ENCODE peak calls at places on chromosome 15, in seven cellular contexts. P is mesendoderm, D is H9, X is mesenchymal stem cell, J is neuronal stem cell, B is IMR-90, W is H1. F is an unnamed sample.
A peak's percentile ranks its signal among the peaks of the same experiment; 100 is the strongest.

GRCh38 chr15:20356444-20357138 is 185.0 kb downstream of the GOLGA6L6 start:
- DNase-seq in P (peak; percentile 50), D (peak; percentile 60), X (peak; percentile 41), J (peak; percentile 35), B (no peak), W (no peak), F (peak; percentile 63)

GRCh38 chr15:72584006-72584405 is 70.5 kb upstream of the GOLGA6B start:
- DNase-seq in P (peak; percentile 64), D (no peak), X (no peak), J (peak; percentile 26), B (peak; percentile 25), W (no peak), F (no peak)

GRCh38 chr15:37072181-37072580 is 28.2 kb downstream of the MEIS2 start:
- DNase-seq in P (no peak), D (no peak), X (peak; percentile 80), J (no peak), B (peak; percentile 43), W (no peak), F (no peak)

GRCh38 chr15:48989175-48989574 is 25.5 kb upstream of the SHC4 start:
- DNase-seq in P (no peak), D (no peak), X (no peak), J (no peak), B (no peak), W (no peak), F (no peak)

GRCh38 chr15:64574220-64574994 is 114.0 kb downstream of the ZNF609 start:
- DNase-seq in P (no peak), D (no peak), X (peak; percentile 72), J (no peak), B (peak; percentile 75), W (no peak), F (peak; percentile 48)

GRCh38 chr15:41866263-41866703 is 27.6 kb downstream of the SPTBN5 start:
- DNase-seq in P (peak; percentile 67), D (no peak), X (no peak), J (peak; percentile 52), B (no peak), W (no peak), F (peak; percentile 25)

GRCh38 chr15:68010366-68010765 is 43.7 kb upstream of the PIAS1 start:
- DNase-seq in P (peak; percentile 61), D (peak; percentile 51), X (no peak), J (no peak), B (no peak), W (peak; percentile 15), F (peak; percentile 29)

GRCh38 chr15:88479169-88479568 is 11.7 kb downstream of the MRPS11 start:
- DNase-seq in P (no peak), D (no peak), X (peak; percentile 8), J (no peak), B (no peak), W (no peak), F (no peak)

GRCh38 chr15:49452595-49452994 is 29.6 kb downstream of the FGF7 start:
- DNase-seq in P (no peak), D (no peak), X (no peak), J (no peak), B (peak; percentile 43), W (no peak), F (no peak)

GRCh38 chr15:96046620-96047240 is 283.8 kb upstream of the NR2F2 start:
- DNase-seq in P (peak; percentile 68), D (no peak), X (no peak), J (no peak), B (no peak), W (no peak), F (no peak)

GRCh38 chr15:35713733-35714132 is 167.8 kb upstream of the DPH6 start:
- DNase-seq in P (peak; percentile 47), D (no peak), X (no peak), J (no peak), B (peak; percentile 78), W (no peak), F (peak; percentile 85)
- H2AK5ac ChIP-seq in P (no peak overlapping the region), D (no peak overlapping the region), X (no peak overlapping the region), J (no peak overlapping the region), B (peak overlapping the region; percentile 44), W (no peak overlapping the region), F (no peak overlapping the region)

DNA sequence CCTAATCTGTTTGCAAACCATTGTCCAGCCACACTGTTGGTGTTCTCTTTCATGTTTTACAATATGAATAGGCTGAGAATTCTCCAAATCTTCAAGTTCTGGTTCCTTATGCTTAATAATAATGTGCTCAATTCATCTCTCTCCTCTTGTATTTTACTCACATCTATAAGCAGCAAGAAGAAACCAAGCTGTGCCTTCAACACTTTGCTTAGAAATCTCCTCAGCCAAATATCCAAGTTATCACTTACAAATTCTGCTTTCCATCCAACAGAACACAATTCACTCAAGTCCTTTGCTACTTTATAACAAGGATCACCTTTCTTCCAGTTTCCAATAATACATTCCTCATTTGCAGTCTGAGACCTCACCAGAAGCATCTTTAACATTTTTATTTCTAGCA is 117.5 kb downstream of the LRRC28 start:
- DNase-seq in P (no peak), D (no peak), X (no peak), J (no peak), B (no peak), W (no peak), F (no peak)
- H2AK5ac ChIP-seq in P (no peak overlapping the region), D (no peak overlapping the region), X (no peak overlapping the region), J (no peak overlapping the region), B (no peak overlapping the region), W (no peak overlapping the region), F (no peak overlapping the region)

GRCh38 chr15:44656913-44657312 is 6.5 kb downstream of the SPG11 start:
- DNase-seq in P (no peak), D (no peak), X (no peak), J (no peak), B (no peak), W (no peak), F (no peak)
- H2AK5ac ChIP-seq in P (no peak overlapping the region), D (no peak overlapping the region), X (no peak overlapping the region), J (no peak overlapping the region), B (no peak overlapping the region), W (no peak overlapping the region), F (no peak overlapping the region)

DNA sequence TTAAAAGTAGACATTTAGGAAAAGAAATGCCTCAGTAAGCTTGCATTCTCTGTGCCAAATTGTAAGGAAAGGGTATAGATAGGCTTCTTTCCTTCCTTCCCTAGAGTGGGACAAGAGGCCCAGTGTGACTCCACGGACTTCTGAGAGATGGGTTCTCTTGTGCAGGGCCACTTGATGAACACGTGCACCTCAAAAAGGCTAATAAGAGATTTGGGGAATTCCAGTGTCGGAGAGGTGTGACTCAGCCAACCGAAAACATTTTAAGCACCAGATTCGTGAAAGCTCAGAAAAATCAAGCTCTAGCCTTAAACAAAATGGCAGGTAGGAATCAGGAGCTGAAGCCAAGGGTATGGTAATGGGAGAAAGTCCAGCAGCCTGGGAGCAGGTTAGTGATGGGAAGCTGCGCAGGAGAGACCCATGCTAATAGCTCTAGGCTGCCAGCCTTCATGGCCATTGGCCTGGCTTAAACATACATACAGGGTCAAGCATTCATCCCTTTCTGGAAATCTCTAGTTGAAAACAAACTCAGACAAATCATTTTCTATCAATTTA is 56.2 kb downstream of the SV2B start:
- DNase-seq in P (no peak), D (no peak), X (no peak), J (no peak), B (no peak), W (no peak), F (no peak)
- H2AK5ac ChIP-seq in P (no peak overlapping the region), D (no peak overlapping the region), X (no peak overlapping the region), J (no peak overlapping the region), B (no peak overlapping the region), W (no peak overlapping the region), F (no peak overlapping the region)

GRCh38 chr15:81955709-81956108 is 90.1 kb downstream of the MEX3B start:
- DNase-seq in P (no peak), D (no peak), X (peak; percentile 56), J (no peak), B (peak; percentile 55), W (no peak), F (no peak)
- H2AK5ac ChIP-seq in P (no peak overlapping the region), D (no peak overlapping the region), X (no peak overlapping the region), J (no peak overlapping the region), B (no peak overlapping the region), W (no peak overlapping the region), F (no peak overlapping the region)

DNA sequence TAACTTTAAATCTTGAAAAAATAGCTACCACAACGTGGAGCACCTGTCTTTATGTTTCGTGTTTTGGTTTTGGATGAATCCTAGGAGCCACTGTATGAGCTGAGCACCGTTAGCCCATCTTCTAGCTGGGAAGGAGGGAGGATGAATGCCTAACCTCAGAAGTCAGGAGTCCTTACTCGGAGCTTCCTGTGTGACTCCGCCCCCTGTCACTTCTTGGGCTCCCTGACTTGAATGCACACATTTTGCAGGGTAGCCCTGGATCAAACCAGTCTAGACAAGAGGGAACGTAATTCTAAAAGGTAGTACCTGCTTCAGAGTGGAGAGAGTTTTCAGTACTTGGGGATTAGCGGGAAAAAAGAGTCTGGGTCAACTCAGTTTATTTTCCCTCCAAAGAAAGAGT is 5.3 kb downstream of the GABRA5 start:
- DNase-seq in P (no peak), D (no peak), X (no peak), J (no peak), B (no peak), W (no peak), F (no peak)
- H2AK5ac ChIP-seq in P (no peak overlapping the region), D (no peak overlapping the region), X (no peak overlapping the region), J (no peak overlapping the region), B (no peak overlapping the region), W (no peak overlapping the region), F (no peak overlapping the region)

GRCh38 chr15:62698646-62699045 is 343.9 kb upstream of the TPM1 start:
- DNase-seq in P (no peak), D (no peak), X (no peak), J (no peak), B (no peak), W (no peak), F (no peak)
- H2AK5ac ChIP-seq in P (no peak overlapping the region), D (no peak overlapping the region), X (no peak overlapping the region), J (no peak overlapping the region), B (no peak overlapping the region), W (no peak overlapping the region), F (no peak overlapping the region)

GRCh38 chr15:82647045-82647834 is at the start of gene CPEB1:
- DNase-seq in P (peak; percentile 32), D (peak; percentile 52), X (peak; percentile 15), J (no peak), B (peak; percentile 30), W (no peak), F (no peak)

GRCh38 chr15:82648257-82649103 is 1.3 kb upstream of the CPEB1 start:
- DNase-seq in P (peak; percentile 68), D (peak; percentile 70), X (no peak), J (no peak), B (no peak), W (no peak), F (no peak)

GRCh38 chr15:82646250-82647044 is 716 bp downstream of the CPEB1 start:
- DNase-seq in P (peak; percentile 44), D (peak; percentile 76), X (no peak), J (no peak), B (no peak), W (no peak), F (no peak)

GRCh38 chr15:82649226-82649999 is 2.2 kb upstream of the CPEB1 start:
- DNase-seq in P (no peak), D (no peak), X (no peak), J (no peak), B (no peak), W (no peak), F (no peak)

DNA sequence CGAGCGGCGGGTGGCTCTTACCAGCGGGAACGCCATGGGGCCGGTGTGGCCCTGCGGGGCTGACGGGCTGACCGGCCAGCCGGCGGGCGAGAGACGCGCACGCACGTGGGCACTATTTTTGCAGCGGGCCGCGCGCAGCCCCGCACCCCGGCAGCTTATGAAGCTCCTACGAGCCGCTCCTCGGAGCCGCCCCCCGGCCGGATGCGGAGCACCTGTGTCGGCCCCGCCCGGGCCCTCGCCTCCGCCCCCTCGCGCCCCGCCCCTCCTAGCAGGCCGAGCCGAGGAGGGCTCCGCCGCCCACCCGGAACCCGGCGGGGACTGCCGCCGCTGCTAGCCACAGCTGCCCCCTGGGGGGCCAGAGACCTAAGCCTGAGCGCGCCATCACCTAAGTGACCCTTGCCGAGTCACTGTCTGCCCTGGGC is 683 bp upstream of the CPEB1 start:
- DNase-seq in P (peak; percentile 45), D (peak; percentile 73), X (no peak), J (no peak), B (no peak), W (no peak), F (no peak)
- H2AK5ac ChIP-seq in P (no peak overlapping the region), D (no peak overlapping the region), X (no peak overlapping the region), J (no peak overlapping the region), B (no peak overlapping the region), W (no peak overlapping the region), F (no peak overlapping the region)

F was measured in trophoblast cell.